ENCODE peak calls at places on chromosomes 4 and X, in five cellular contexts. T, Q, C, O and B are unnamed samples.

GRCh38 chrX:153423652-153424051 is 12.4 kb downstream of the ZFP92 start:
- DNase-seq in Q (peak), T (no peak), O (no peak), C (peak), B (no peak)

GRCh38 chrX:149145845-149146285 is 359.2 kb downstream of the IDS start:
- DNase-seq in O (no peak), C (no peak), T (no peak), Q (no peak), B (no peak)

GRCh38 chr4:166458756-166459155 is 585.7 kb downstream of the TLL1 start:
- DNase-seq in C (no peak), T (no peak), Q (no peak), O (no peak), B (no peak)

GRCh38 chr4:140851032-140851636 is 94.9 kb upstream of the TBC1D9 start:
- DNase-seq in T (peak), O (peak), Q (no peak), C (peak), B (no peak)

GRCh38 chrX:46551494-46552128 is 6.4 kb upstream of the ZNF674 start:
- DNase-seq in Q (no peak), O (no peak), T (no peak), C (no peak), B (no peak)

GRCh38 chr4:742742-743311 is 37.2 kb downstream of the PCGF3 start:
- DNase-seq in O (peak), C (no peak), Q (peak), T (peak), B (peak)

GRCh38 chr4:52622564-52622963 is 36.5 kb downstream of the USP46 start:
- DNase-seq in C (no peak), T (no peak), Q (no peak), O (no peak), B (no peak)

GRCh38 chrX:46580613-46581012 is 7.0 kb downstream of the CHST7 start:
- DNase-seq in T (no peak), O (no peak), C (no peak), Q (no peak), B (no peak)

GRCh38 chr4:89939464-89939863 is 44.8 kb downstream of the MMRN1 start:
- DNase-seq in Q (no peak), C (no peak), T (peak), O (no peak), B (no peak)

GRCh38 chrX:20361081-20361889 is 94.6 kb upstream of the RPS6KA3 start:
- DNase-seq in Q (peak), O (no peak), C (peak), T (no peak), B (no peak)

GRCh38 chr4:48746608-48747374 is 33.3 kb downstream of the FRYL start:
- DNase-seq in O (no peak), T (no peak), C (no peak), Q (no peak), B (no peak)

GRCh38 chr4:153114771-153115321 is 89.4 kb upstream of the TRIM2 start:
- DNase-seq in Q (no peak), C (no peak), O (no peak), T (no peak), B (no peak)

GRCh38 chr4:74897390-74897789 is 35.5 kb upstream of the PARM1 start:
- DNase-seq in O (no peak), C (no peak), Q (no peak), T (no peak), B (no peak)

GRCh38 chrX:70476934-70477733 is 32.5 kb downstream of the DLG3 start:
- DNase-seq in Q (no peak), O (no peak), C (peak), T (no peak), B (no peak)

GRCh38 chr4:33446953-33447352 is 2726.8 kb downstream of the PCDH7 start:
- DNase-seq in Q (no peak), T (no peak), C (no peak), O (no peak), B (no peak)

GRCh38 chrX:109347618-109348017 is 134.3 kb downstream of the GUCY2F start:
- DNase-seq in O (no peak), T (no peak), Q (no peak), C (no peak), B (no peak)

GRCh38 chrX:140971385-140971784 is 31.0 kb upstream of the SPANXB1 start:
- DNase-seq in O (no peak), T (no peak), C (no peak), Q (no peak), B (no peak)

GRCh38 chrX:41300758-41301437 is 33.1 kb upstream of the DDX3X start:
- DNase-seq in O (no peak), T (no peak), Q (no peak), C (peak), B (no peak)

GRCh38 chr4:167622481-167623240 is 388.4 kb upstream of the SPOCK3 start:
- DNase-seq in Q (peak), O (no peak), C (no peak), T (peak), B (peak)

GRCh38 chr4:133154725-133155124 is 5.6 kb downstream of the PCDH10 start:
- DNase-seq in T (peak), Q (no peak), O (no peak), C (no peak), B (no peak)

GRCh38 chr4:125368161-125368560 is 53.4 kb downstream of the FAT4 start:
- DNase-seq in T (no peak), C (no peak), O (no peak), Q (no peak), B (no peak)

GRCh38 chr4:126123933-126124332 is 809.2 kb downstream of the FAT4 start:
- DNase-seq in O (no peak), T (no peak), C (no peak), Q (no peak), B (no peak)

GRCh38 chrX:152907084-152907651 is 9.3 kb downstream of the ZNF185 start:
- DNase-seq in T (peak), C (no peak), O (no peak), Q (no peak), B (no peak)

GRCh38 chr4:3168029-3168428 is 80.9 kb upstream of the MSANTD1 start:
- DNase-seq in T (peak), C (no peak), O (no peak), Q (no peak), B (no peak)

GRCh38 chr4:36321176-36321575 is 39.8 kb downstream of the DTHD1 start:
- DNase-seq in T (peak), Q (no peak), C (no peak), O (no peak), B (no peak)

GRCh38 chrX:24020280-24020876 is 6.6 kb downstream of the KLHL15 start:
- DNase-seq in O (no peak), C (no peak), Q (no peak), T (no peak), B (no peak)

GRCh38 chr4:150337709-150338108 is 244.2 kb upstream of the MAB21L2 start:
- DNase-seq in O (no peak), Q (no peak), C (no peak), T (no peak), B (no peak)

GRCh38 chrX:136397001-136397400 is 90.7 kb upstream of the BRS3 start:
- DNase-seq in C (no peak), Q (no peak), T (no peak), O (no peak), B (no peak)

GRCh38 chrX:131802836-131803626 is 220.1 kb upstream of the STK26 start:
- DNase-seq in Q (peak), C (no peak), T (no peak), O (peak), B (no peak)

GRCh38 chr4:55157559-55158277 is 32.3 kb upstream of the KDR start:
- DNase-seq in T (no peak), O (no peak), C (no peak), Q (peak), B (no peak)

GRCh38 chr4:143358923-143359694 is 22.4 kb downstream of the GAB1 start:
- DNase-seq in O (no peak), C (no peak), T (no peak), Q (peak), B (no peak)

GRCh38 chrX:21749924-21750323 is 8.0 kb downstream of the SMPX start:
- DNase-seq in T (no peak), Q (no peak), C (no peak), O (no peak), B (no peak)

GRCh38 chr4:69025191-69025998 is 70.9 kb upstream of the UGT2B7 start:
- DNase-seq in T (peak), O (no peak), Q (no peak), C (no peak), B (no peak)

DNA sequence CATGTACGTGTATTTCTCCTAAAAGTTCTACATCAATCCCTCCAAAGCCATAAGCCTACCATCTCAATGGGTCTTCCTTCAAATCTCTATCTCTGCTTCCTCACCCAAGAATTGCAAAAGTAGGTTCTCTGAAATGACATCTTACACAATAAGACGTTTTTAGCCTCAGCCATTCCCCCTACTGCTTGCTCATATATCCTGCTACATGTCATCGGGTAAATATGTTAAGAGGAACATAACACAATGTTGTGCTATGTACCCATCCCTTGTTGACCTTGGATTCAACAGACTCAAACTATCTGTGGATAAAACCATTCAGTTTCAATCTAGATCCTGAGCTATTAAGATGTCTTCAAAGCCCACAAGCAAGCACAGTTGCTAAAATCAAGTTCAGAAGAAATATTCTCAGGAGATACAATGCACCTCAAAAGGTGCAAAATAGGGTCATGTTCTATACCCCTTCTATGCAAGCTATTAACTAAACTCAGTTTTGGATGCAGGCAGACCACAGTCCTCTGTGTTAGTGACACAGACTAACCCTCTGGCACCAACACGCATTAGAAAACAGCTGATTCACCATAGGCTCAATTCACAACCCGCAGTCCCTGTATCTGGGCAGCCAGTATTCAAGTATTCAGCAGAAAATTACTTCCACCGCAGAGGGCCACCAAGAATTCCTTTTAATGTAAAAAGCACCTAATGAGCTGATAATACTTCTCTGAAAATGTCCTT is 56.8 kb downstream of the CD99L2 start:
- DNase-seq in C (no peak), T (no peak), O (no peak), Q (no peak), B (no peak)
- H3K27ac ChIP-seq in C (no peak), T (no peak), O (no peak), Q (peak), B (no peak)

GRCh38 chrX:1551959-1552546 is 15.1 kb upstream of the P2RY8 start:
- DNase-seq in O (no peak), C (no peak), T (no peak), Q (no peak), B (no peak)

GRCh38 chrX:1558761-1559468 is 21.9 kb upstream of the P2RY8 start:
- DNase-seq in O (no peak), C (no peak), Q (no peak), T (no peak), B (no peak)

GRCh38 chrX:1555370-1555769 is 18.4 kb upstream of the P2RY8 start:
- DNase-seq in Q (no peak), C (no peak), T (no peak), O (no peak), B (no peak)

GRCh38 chrX:1554469-1555210 is 17.7 kb upstream of the P2RY8 start:
- DNase-seq in O (no peak), Q (no peak), T (no peak), C (no peak), B (no peak)
- H3K27ac ChIP-seq in O (no peak), Q (no peak), T (no peak), C (no peak), B (no peak)

DNA sequence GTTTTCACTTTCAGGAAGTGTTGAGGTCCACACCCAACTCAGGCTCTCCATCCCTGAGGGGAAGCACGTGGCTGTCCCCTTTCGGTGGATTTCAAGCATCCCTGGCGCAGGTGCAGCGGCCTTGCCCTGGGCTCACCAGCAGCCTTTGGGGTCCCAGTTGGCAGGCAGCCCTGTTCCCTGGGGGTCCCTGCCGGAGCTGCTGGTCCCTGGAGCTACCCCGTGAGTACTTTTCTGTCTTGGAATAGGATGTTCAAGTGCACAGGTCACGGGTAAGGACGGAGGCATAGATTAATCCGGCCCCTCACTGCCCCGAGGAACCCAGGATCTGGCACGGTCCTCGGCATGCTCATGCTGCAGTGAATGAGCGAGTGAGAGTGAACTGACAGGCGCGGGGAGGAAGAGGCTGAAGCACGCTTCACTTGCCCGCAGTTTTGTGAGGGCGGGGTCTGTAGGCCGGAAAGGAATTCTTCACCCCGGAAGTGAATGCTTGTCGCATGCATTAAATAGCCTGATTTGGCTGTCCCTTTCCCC is 117.2 kb upstream of the FAT1 start:
- DNase-seq in Q (no peak), T (no peak), C (peak), O (peak), B (no peak)
- H3K27ac ChIP-seq in Q (no peak), T (no peak), C (peak), O (no peak), B (no peak)

DNA sequence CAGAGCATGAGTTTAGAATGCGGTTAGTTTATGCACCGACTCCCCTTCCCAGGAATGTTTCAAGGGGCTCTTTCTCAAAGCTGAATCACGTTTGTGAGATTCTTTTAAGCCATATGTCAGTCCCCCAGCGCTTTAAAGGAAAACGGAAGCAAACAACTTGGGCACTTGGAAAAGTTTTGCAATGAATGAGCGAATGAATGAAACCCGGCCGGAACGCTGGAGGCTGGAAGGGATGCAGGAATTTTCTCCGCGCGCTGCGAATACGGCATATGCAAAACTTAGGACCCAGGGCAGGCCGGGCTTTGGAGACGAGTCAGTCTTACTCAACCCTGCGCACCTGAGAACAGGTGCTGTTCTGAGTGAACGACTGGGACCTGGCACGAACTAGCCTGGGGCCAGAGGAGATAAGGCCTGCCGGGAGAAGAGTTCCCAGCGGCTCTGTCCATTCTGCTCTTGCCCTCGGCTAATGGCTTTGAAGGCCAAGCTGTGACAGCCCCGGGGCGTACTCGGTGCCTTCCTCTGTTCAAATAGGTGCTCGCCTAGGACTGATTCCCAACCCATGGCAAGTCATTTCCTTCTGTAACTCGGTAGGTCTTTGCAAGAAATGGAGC is 763 bp upstream of the NRK start:
- DNase-seq in C (no peak), T (peak), O (no peak), Q (peak), B (no peak)
- H3K27ac ChIP-seq in C (peak), T (no peak), O (peak), Q (no peak), B (no peak)